ENCODE peak calls at places on chromosome 14, in six cellular contexts. One of them, this sample, is unnamed.

GRCh38 chr14:74955229-74955999 is at the start of gene PGF:
- DNase-seq in lower lobe of right lung: peak; percentile 80
- DNase-seq in ecto neural progenitor cell: peak; percentile 85
- DNase-seq in CD8-positive, alpha-beta memory T cell: peak; percentile 18
- DNase-seq in left ventricle myocardium inferior: peak; percentile 75
- DNase-seq in activated T-helper 9 cell treated with anti-CD3 and anti-CD28 coated beads, Interleukin-2, amount 50 U/mL, for 16 hours: peak; percentile 6
- DNase-seq in this sample: peak; percentile 62

GRCh38 chr14:101185081-101185835 is 281.7 kb upstream of the RTL1 start:
- DNase-seq in left ventricle myocardium inferior: no peak
- DNase-seq in lower lobe of right lung: no peak
- DNase-seq in ecto neural progenitor cell: no peak
- DNase-seq in activated T-helper 9 cell treated with anti-CD3 and anti-CD28 coated beads, Interleukin-2, amount 50 U/mL, for 16 hours: no peak
- DNase-seq in CD8-positive, alpha-beta memory T cell: no peak
- DNase-seq in this sample: peak; percentile 15

GRCh38 chr14:56959869-56960268 is 149.6 kb upstream of the OTX2 start:
- DNase-seq in CD8-positive, alpha-beta memory T cell: no peak
- DNase-seq in left ventricle myocardium inferior: no peak
- DNase-seq in ecto neural progenitor cell: no peak
- DNase-seq in lower lobe of right lung: no peak
- DNase-seq in activated T-helper 9 cell treated with anti-CD3 and anti-CD28 coated beads, Interleukin-2, amount 50 U/mL, for 16 hours: no peak
- DNase-seq in this sample: no peak

GRCh38 chr14:95144849-95145248 is 12.5 kb downstream of the DICER1 start:
- DNase-seq in activated T-helper 9 cell treated with anti-CD3 and anti-CD28 coated beads, Interleukin-2, amount 50 U/mL, for 16 hours: no peak
- DNase-seq in ecto neural progenitor cell: no peak
- DNase-seq in lower lobe of right lung: no peak
- DNase-seq in left ventricle myocardium inferior: no peak
- DNase-seq in CD8-positive, alpha-beta memory T cell: no peak
- DNase-seq in this sample: no peak

GRCh38 chr14:49310298-49310697 is 275.9 kb downstream of the RPS29 start:
- DNase-seq in CD8-positive, alpha-beta memory T cell: no peak
- DNase-seq in left ventricle myocardium inferior: no peak
- DNase-seq in ecto neural progenitor cell: no peak
- DNase-seq in lower lobe of right lung: no peak
- DNase-seq in activated T-helper 9 cell treated with anti-CD3 and anti-CD28 coated beads, Interleukin-2, amount 50 U/mL, for 16 hours: no peak
- DNase-seq in this sample: no peak

GRCh38 chr14:30770376-30770775 is 104.0 kb upstream of the COCH start:
- DNase-seq in ecto neural progenitor cell: no peak
- DNase-seq in lower lobe of right lung: no peak
- DNase-seq in CD8-positive, alpha-beta memory T cell: no peak
- DNase-seq in activated T-helper 9 cell treated with anti-CD3 and anti-CD28 coated beads, Interleukin-2, amount 50 U/mL, for 16 hours: no peak
- DNase-seq in left ventricle myocardium inferior: no peak
- DNase-seq in this sample: no peak

GRCh38 chr14:44712095-44712822 is 205.2 kb upstream of the FSCB start:
- DNase-seq in lower lobe of right lung: peak; percentile 42
- DNase-seq in ecto neural progenitor cell: no peak
- DNase-seq in left ventricle myocardium inferior: no peak
- DNase-seq in activated T-helper 9 cell treated with anti-CD3 and anti-CD28 coated beads, Interleukin-2, amount 50 U/mL, for 16 hours: no peak
- DNase-seq in CD8-positive, alpha-beta memory T cell: no peak
- DNase-seq in this sample: no peak

GRCh38 chr14:103915616-103916015 is 12.6 kb upstream of the TDRD9 start:
- DNase-seq in lower lobe of right lung: no peak
- DNase-seq in activated T-helper 9 cell treated with anti-CD3 and anti-CD28 coated beads, Interleukin-2, amount 50 U/mL, for 16 hours: no peak
- DNase-seq in left ventricle myocardium inferior: no peak
- DNase-seq in ecto neural progenitor cell: no peak
- DNase-seq in CD8-positive, alpha-beta memory T cell: no peak
- DNase-seq in this sample: no peak

GRCh38 chr14:53273671-53274072 is 120.5 kb upstream of the DDHD1 start:
- DNase-seq in ecto neural progenitor cell: no peak
- DNase-seq in activated T-helper 9 cell treated with anti-CD3 and anti-CD28 coated beads, Interleukin-2, amount 50 U/mL, for 16 hours: no peak
- DNase-seq in left ventricle myocardium inferior: peak; percentile 23
- DNase-seq in lower lobe of right lung: no peak
- DNase-seq in CD8-positive, alpha-beta memory T cell: no peak
- DNase-seq in this sample: no peak

GRCh38 chr14:99578541-99579044 is 25.4 kb downstream of the CCDC85C start:
- DNase-seq in activated T-helper 9 cell treated with anti-CD3 and anti-CD28 coated beads, Interleukin-2, amount 50 U/mL, for 16 hours: no peak
- DNase-seq in CD8-positive, alpha-beta memory T cell: no peak
- DNase-seq in lower lobe of right lung: no peak
- DNase-seq in ecto neural progenitor cell: no peak
- DNase-seq in left ventricle myocardium inferior: peak; percentile 55
- DNase-seq in this sample: no peak

GRCh38 chr14:55129428-55130193 is 559 bp downstream of the LGALS3 start:
- DNase-seq in ecto neural progenitor cell: peak; percentile 70
- DNase-seq in activated T-helper 9 cell treated with anti-CD3 and anti-CD28 coated beads, Interleukin-2, amount 50 U/mL, for 16 hours: peak; percentile 53
- DNase-seq in left ventricle myocardium inferior: peak; percentile 75
- DNase-seq in CD8-positive, alpha-beta memory T cell: peak; percentile 18
- DNase-seq in lower lobe of right lung: peak; percentile 81
- DNase-seq in this sample: peak; percentile 68

GRCh38 chr14:104115691-104116543 is 22.5 kb upstream of the KIF26A start:
- DNase-seq in activated T-helper 9 cell treated with anti-CD3 and anti-CD28 coated beads, Interleukin-2, amount 50 U/mL, for 16 hours: no peak
- DNase-seq in ecto neural progenitor cell: peak; percentile 44
- DNase-seq in lower lobe of right lung: peak; percentile 69
- DNase-seq in left ventricle myocardium inferior: peak; percentile 10
- DNase-seq in CD8-positive, alpha-beta memory T cell: no peak
- DNase-seq in this sample: no peak

GRCh38 chr14:99317231-99318090 is 45.5 kb upstream of the BCL11B start:
- DNase-seq in ecto neural progenitor cell: no peak
- DNase-seq in activated T-helper 9 cell treated with anti-CD3 and anti-CD28 coated beads, Interleukin-2, amount 50 U/mL, for 16 hours: no peak
- DNase-seq in CD8-positive, alpha-beta memory T cell: no peak
- DNase-seq in left ventricle myocardium inferior: no peak
- DNase-seq in lower lobe of right lung: no peak
- DNase-seq in this sample: no peak

GRCh38 chr14:94048676-94049624 is 22.8 kb downstream of the OTUB2 start:
- DNase-seq in ecto neural progenitor cell: peak; percentile 29
- DNase-seq in CD8-positive, alpha-beta memory T cell: no peak
- DNase-seq in left ventricle myocardium inferior: no peak
- DNase-seq in lower lobe of right lung: no peak
- DNase-seq in activated T-helper 9 cell treated with anti-CD3 and anti-CD28 coated beads, Interleukin-2, amount 50 U/mL, for 16 hours: no peak
- DNase-seq in this sample: no peak

GRCh38 chr14:57725399-57726077 is 140.4 kb downstream of the SLC35F4 start:
- DNase-seq in CD8-positive, alpha-beta memory T cell: no peak
- DNase-seq in ecto neural progenitor cell: no peak
- DNase-seq in left ventricle myocardium inferior: no peak
- DNase-seq in activated T-helper 9 cell treated with anti-CD3 and anti-CD28 coated beads, Interleukin-2, amount 50 U/mL, for 16 hours: no peak
- DNase-seq in lower lobe of right lung: no peak
- DNase-seq in this sample: no peak

GRCh38 chr14:101600891-101601602 is 39.8 kb downstream of the DIO3 start:
- DNase-seq in CD8-positive, alpha-beta memory T cell: no peak
- DNase-seq in left ventricle myocardium inferior: peak; percentile 9
- DNase-seq in activated T-helper 9 cell treated with anti-CD3 and anti-CD28 coated beads, Interleukin-2, amount 50 U/mL, for 16 hours: no peak
- DNase-seq in lower lobe of right lung: no peak
- DNase-seq in ecto neural progenitor cell: peak; percentile 40
- DNase-seq in this sample: no peak

GRCh38 chr14:100138082-100138787 is 21.2 kb downstream of the DEGS2 start:
- DNase-seq in CD8-positive, alpha-beta memory T cell: no peak
- DNase-seq in left ventricle myocardium inferior: no peak
- DNase-seq in ecto neural progenitor cell: no peak
- DNase-seq in lower lobe of right lung: no peak
- DNase-seq in activated T-helper 9 cell treated with anti-CD3 and anti-CD28 coated beads, Interleukin-2, amount 50 U/mL, for 16 hours: no peak
- DNase-seq in this sample: no peak

GRCh38 chr14:74611672-74612345 is at the start of gene LTBP2:
- DNase-seq in lower lobe of right lung: no peak
- DNase-seq in ecto neural progenitor cell: peak; percentile 66
- DNase-seq in CD8-positive, alpha-beta memory T cell: peak; percentile 25
- DNase-seq in activated T-helper 9 cell treated with anti-CD3 and anti-CD28 coated beads, Interleukin-2, amount 50 U/mL, for 16 hours: no peak
- DNase-seq in left ventricle myocardium inferior: no peak
- DNase-seq in this sample: no peak

GRCh38 chr14:55705651-55706340 is 125.8 kb downstream of the KTN1 start:
- DNase-seq in CD8-positive, alpha-beta memory T cell: no peak
- DNase-seq in activated T-helper 9 cell treated with anti-CD3 and anti-CD28 coated beads, Interleukin-2, amount 50 U/mL, for 16 hours: no peak
- DNase-seq in ecto neural progenitor cell: no peak
- DNase-seq in left ventricle myocardium inferior: no peak
- DNase-seq in lower lobe of right lung: peak; percentile 83
- DNase-seq in this sample: no peak

GRCh38 chr14:52950410-52950897 is 396 bp downstream of the FERMT2 start:
- DNase-seq in activated T-helper 9 cell treated with anti-CD3 and anti-CD28 coated beads, Interleukin-2, amount 50 U/mL, for 16 hours: no peak
- DNase-seq in CD8-positive, alpha-beta memory T cell: peak; percentile 17
- DNase-seq in ecto neural progenitor cell: no peak
- DNase-seq in lower lobe of right lung: peak; percentile 56
- DNase-seq in left ventricle myocardium inferior: peak; percentile 58
- DNase-seq in this sample: no peak

GRCh38 chr14:105841022-105842009 is 314.9 kb downstream of the TMEM121 start:
- DNase-seq in activated T-helper 9 cell treated with anti-CD3 and anti-CD28 coated beads, Interleukin-2, amount 50 U/mL, for 16 hours: no peak
- DNase-seq in ecto neural progenitor cell: peak; percentile 21
- DNase-seq in left ventricle myocardium inferior: no peak
- DNase-seq in CD8-positive, alpha-beta memory T cell: no peak
- DNase-seq in lower lobe of right lung: no peak
- DNase-seq in this sample: no peak

GRCh38 chr14:29465095-29465494 is 462.6 kb downstream of the PRKD1 start:
- DNase-seq in lower lobe of right lung: no peak
- DNase-seq in ecto neural progenitor cell: no peak
- DNase-seq in left ventricle myocardium inferior: no peak
- DNase-seq in CD8-positive, alpha-beta memory T cell: no peak
- DNase-seq in activated T-helper 9 cell treated with anti-CD3 and anti-CD28 coated beads, Interleukin-2, amount 50 U/mL, for 16 hours: no peak
- DNase-seq in this sample: no peak

GRCh38 chr14:63438065-63438757 is 105.0 kb downstream of the PPP2R5E start:
- DNase-seq in left ventricle myocardium inferior: peak; percentile 38
- DNase-seq in ecto neural progenitor cell: no peak
- DNase-seq in lower lobe of right lung: no peak
- DNase-seq in activated T-helper 9 cell treated with anti-CD3 and anti-CD28 coated beads, Interleukin-2, amount 50 U/mL, for 16 hours: no peak
- DNase-seq in CD8-positive, alpha-beta memory T cell: peak; percentile 8
- DNase-seq in this sample: no peak

GRCh38 chr14:95490127-95490526 is 26.3 kb downstream of the SYNE3 start:
- DNase-seq in CD8-positive, alpha-beta memory T cell: no peak
- DNase-seq in left ventricle myocardium inferior: no peak
- DNase-seq in activated T-helper 9 cell treated with anti-CD3 and anti-CD28 coated beads, Interleukin-2, amount 50 U/mL, for 16 hours: no peak
- DNase-seq in ecto neural progenitor cell: no peak
- DNase-seq in lower lobe of right lung: no peak
- DNase-seq in this sample: no peak

GRCh38 chr14:62938774-62939173 is 106.5 kb downstream of the KCNH5 start:
- DNase-seq in activated T-helper 9 cell treated with anti-CD3 and anti-CD28 coated beads, Interleukin-2, amount 50 U/mL, for 16 hours: no peak
- DNase-seq in ecto neural progenitor cell: no peak
- DNase-seq in lower lobe of right lung: no peak
- DNase-seq in CD8-positive, alpha-beta memory T cell: no peak
- DNase-seq in left ventricle myocardium inferior: no peak
- DNase-seq in this sample: no peak

GRCh38 chr14:59061292-59061691 is 127.2 kb upstream of the DAAM1 start:
- DNase-seq in left ventricle myocardium inferior: no peak
- DNase-seq in CD8-positive, alpha-beta memory T cell: no peak
- DNase-seq in activated T-helper 9 cell treated with anti-CD3 and anti-CD28 coated beads, Interleukin-2, amount 50 U/mL, for 16 hours: no peak
- DNase-seq in ecto neural progenitor cell: no peak
- DNase-seq in lower lobe of right lung: no peak
- DNase-seq in this sample: no peak

GRCh38 chr14:88933203-88933602 is 108.8 kb downstream of the TTC8 start:
- DNase-seq in ecto neural progenitor cell: no peak
- DNase-seq in lower lobe of right lung: no peak
- DNase-seq in CD8-positive, alpha-beta memory T cell: no peak
- DNase-seq in left ventricle myocardium inferior: no peak
- DNase-seq in activated T-helper 9 cell treated with anti-CD3 and anti-CD28 coated beads, Interleukin-2, amount 50 U/mL, for 16 hours: no peak
- DNase-seq in this sample: no peak

GRCh38 chr14:76812093-76812421 is 625 bp downstream of the ANGEL1 start:
- DNase-seq in ecto neural progenitor cell: no peak
- DNase-seq in CD8-positive, alpha-beta memory T cell: no peak
- DNase-seq in left ventricle myocardium inferior: no peak
- DNase-seq in lower lobe of right lung: no peak
- DNase-seq in activated T-helper 9 cell treated with anti-CD3 and anti-CD28 coated beads, Interleukin-2, amount 50 U/mL, for 16 hours: no peak
- DNase-seq in this sample: no peak

GRCh38 chr14:92986254-92987147 is 63.6 kb downstream of the CHGA start:
- DNase-seq in lower lobe of right lung: peak; percentile 28
- DNase-seq in ecto neural progenitor cell: no peak
- DNase-seq in activated T-helper 9 cell treated with anti-CD3 and anti-CD28 coated beads, Interleukin-2, amount 50 U/mL, for 16 hours: no peak
- DNase-seq in CD8-positive, alpha-beta memory T cell: no peak
- DNase-seq in left ventricle myocardium inferior: no peak
- DNase-seq in this sample: no peak

GRCh38 chr14:64705406-64706118 is 1.3 kb downstream of the PLEKHG3 start:
- DNase-seq in left ventricle myocardium inferior: no peak
- DNase-seq in ecto neural progenitor cell: no peak
- DNase-seq in activated T-helper 9 cell treated with anti-CD3 and anti-CD28 coated beads, Interleukin-2, amount 50 U/mL, for 16 hours: peak; percentile 16
- DNase-seq in lower lobe of right lung: no peak
- DNase-seq in CD8-positive, alpha-beta memory T cell: no peak
- DNase-seq in this sample: no peak

GRCh38 chr14:50620341-50620740 is 47.8 kb downstream of the SAV1 start:
- DNase-seq in lower lobe of right lung: no peak
- DNase-seq in left ventricle myocardium inferior: no peak
- DNase-seq in activated T-helper 9 cell treated with anti-CD3 and anti-CD28 coated beads, Interleukin-2, amount 50 U/mL, for 16 hours: no peak
- DNase-seq in ecto neural progenitor cell: no peak
- DNase-seq in CD8-positive, alpha-beta memory T cell: no peak
- DNase-seq in this sample: no peak

GRCh38 chr14:69094481-69094880 is 58.4 kb downstream of the DCAF5 start:
- DNase-seq in activated T-helper 9 cell treated with anti-CD3 and anti-CD28 coated beads, Interleukin-2, amount 50 U/mL, for 16 hours: no peak
- DNase-seq in lower lobe of right lung: no peak
- DNase-seq in CD8-positive, alpha-beta memory T cell: no peak
- DNase-seq in left ventricle myocardium inferior: no peak
- DNase-seq in ecto neural progenitor cell: no peak
- DNase-seq in this sample: no peak

GRCh38 chr14:54839681-54840080 is 62.9 kb downstream of the GCH1 start:
- DNase-seq in activated T-helper 9 cell treated with anti-CD3 and anti-CD28 coated beads, Interleukin-2, amount 50 U/mL, for 16 hours: no peak
- DNase-seq in lower lobe of right lung: no peak
- DNase-seq in left ventricle myocardium inferior: no peak
- DNase-seq in CD8-positive, alpha-beta memory T cell: no peak
- DNase-seq in ecto neural progenitor cell: no peak
- DNase-seq in this sample: no peak

GRCh38 chr14:80428171-80428570 is 216.9 kb upstream of the DIO2 start:
- DNase-seq in lower lobe of right lung: no peak
- DNase-seq in activated T-helper 9 cell treated with anti-CD3 and anti-CD28 coated beads, Interleukin-2, amount 50 U/mL, for 16 hours: no peak
- DNase-seq in ecto neural progenitor cell: no peak
- DNase-seq in CD8-positive, alpha-beta memory T cell: no peak
- DNase-seq in left ventricle myocardium inferior: no peak
- DNase-seq in this sample: no peak

GRCh38 chr14:102928412-102929348 is 6.2 kb downstream of the AMN start:
- DNase-seq in activated T-helper 9 cell treated with anti-CD3 and anti-CD28 coated beads, Interleukin-2, amount 50 U/mL, for 16 hours: peak; percentile 62
- DNase-seq in lower lobe of right lung: peak; percentile 91
- DNase-seq in ecto neural progenitor cell: peak; percentile 84
- DNase-seq in left ventricle myocardium inferior: peak; percentile 58
- DNase-seq in CD8-positive, alpha-beta memory T cell: peak; percentile 84
- DNase-seq in this sample: peak; percentile 96

GRCh38 chr14:20427231-20428009 is 8.5 kb downstream of the KLHL33 start:
- DNase-seq in CD8-positive, alpha-beta memory T cell: no peak
- DNase-seq in activated T-helper 9 cell treated with anti-CD3 and anti-CD28 coated beads, Interleukin-2, amount 50 U/mL, for 16 hours: no peak
- DNase-seq in left ventricle myocardium inferior: no peak
- DNase-seq in lower lobe of right lung: no peak
- DNase-seq in ecto neural progenitor cell: no peak
- DNase-seq in this sample: peak; percentile 81

This sample was measured in B cell.